ENCODE peak calls at places on chromosomes 3 and 15, in nine cellular contexts. X, B, K, A, N, P, D, Q and G are unnamed samples.

GRCh38 chr15:44713006-44713966 is 2.0 kb downstream of the B2M start:
- DNase-seq in N (no peak), D (peak; percentile 44), K (peak; percentile 61), Q (no peak), B (no peak), P (no peak), X (peak; percentile 43), A (no peak), G (no peak)

GRCh38 chr15:101128191-101128590 is 123.7 kb downstream of the CHSY1 start:
- DNase-seq in X (peak; percentile 99), K (peak; percentile 97), P (no peak), B (no peak), A (no peak), Q (no peak), D (no peak), N (no peak), G (no peak)

GRCh38 chr3:9153763-9154601 is 95.5 kb downstream of the SRGAP3 start:
- DNase-seq in Q (peak; percentile 50), D (no peak), K (peak; percentile 79), N (no peak), A (no peak), P (no peak), B (no peak), X (no peak), G (no peak)

GRCh38 chr3:71088019-71088711 is 495.4 kb downstream of the FOXP1 start:
- DNase-seq in A (no peak), Q (no peak), B (no peak), K (no peak), X (no peak), P (no peak), D (no peak), N (no peak), G (no peak)

GRCh38 chr3:55524565-55525244 is 37.6 kb upstream of the WNT5A start:
- DNase-seq in B (no peak), Q (no peak), N (no peak), P (no peak), A (no peak), K (peak; percentile 87), D (no peak), X (peak; percentile 58), G (no peak)

GRCh38 chr3:47163023-47163989 is 607 bp downstream of the SETD2 start:
- DNase-seq in A (peak; percentile 73), N (peak; percentile 48), Q (peak; percentile 30), P (peak; percentile 51), X (peak; percentile 27), D (peak; percentile 78), B (peak; percentile 64), K (peak; percentile 37), G (peak; percentile 65)

GRCh38 chr3:102006812-102007485 is 157.6 kb downstream of the NFKBIZ start:
- DNase-seq in A (no peak), P (no peak), B (no peak), Q (no peak), D (no peak), X (peak; percentile 96), K (peak; percentile 93), N (no peak), G (no peak)

GRCh38 chr15:32866486-32867312 is 148.9 kb downstream of the GREM1 start:
- DNase-seq in A (no peak), P (no peak), B (no peak), K (no peak), X (peak; percentile 50), D (no peak), N (no peak), Q (no peak), G (no peak)

GRCh38 chr15:40418126-40418525 is 12.5 kb downstream of the IVD start:
- DNase-seq in K (no peak), B (no peak), X (no peak), Q (no peak), D (no peak), N (no peak), A (no peak), P (no peak), G (no peak)

GRCh38 chr15:40416056-40416455 is 10.5 kb downstream of the IVD start:
- DNase-seq in B (no peak), X (no peak), Q (no peak), K (no peak), P (no peak), N (no peak), D (no peak), A (no peak), G (no peak)

GRCh38 chr15:40421246-40422157 is 15.9 kb downstream of the IVD start:
- DNase-seq in A (peak; percentile 87), D (peak; percentile 83), K (peak; percentile 65), B (peak; percentile 85), Q (peak; percentile 75), P (peak; percentile 78), X (peak; percentile 52), N (peak; percentile 82), G (peak; percentile 87)

GRCh38 chr15:40420793-40421192 is 15.2 kb downstream of the IVD start:
- DNase-seq in A (peak; percentile 72), D (no peak), X (no peak), N (peak; percentile 93), Q (no peak), P (peak; percentile 57), B (peak; percentile 84), K (no peak), G (no peak)

DNA sequence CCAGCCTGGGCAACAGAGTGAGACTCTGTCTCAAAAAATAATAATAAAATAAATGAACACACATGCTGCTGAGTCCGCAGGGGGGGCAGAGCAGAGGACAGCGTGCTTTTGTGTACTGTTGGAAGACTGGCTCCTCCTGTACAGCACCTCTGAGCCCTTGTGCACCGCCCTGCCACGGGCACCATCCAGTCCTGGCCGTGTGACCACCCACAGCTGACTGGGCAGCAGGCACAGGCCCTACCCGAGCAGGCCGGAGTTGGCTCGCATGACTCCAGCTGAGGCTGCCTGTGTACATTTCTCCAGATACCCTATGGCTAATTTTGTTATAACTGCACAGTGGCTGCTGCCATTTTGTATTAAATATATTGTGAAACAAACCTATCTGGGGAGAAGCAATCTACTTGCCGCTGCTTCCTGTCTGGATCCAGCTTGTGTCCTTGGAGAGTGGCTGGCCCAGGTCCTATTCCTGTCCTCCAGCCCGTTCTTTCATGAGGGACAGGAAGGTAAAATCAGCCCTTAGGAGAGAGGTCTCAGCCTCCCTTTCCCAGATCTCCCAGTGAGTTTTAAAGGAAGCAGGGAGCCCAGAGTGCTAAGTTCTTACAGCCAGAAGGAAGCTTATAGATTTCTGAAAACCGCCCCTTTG is 14.6 kb downstream of the IVD start:
- DNase-seq in K (no peak), A (peak; percentile 57), N (peak; percentile 63), B (peak; percentile 72), Q (no peak), X (no peak), D (no peak), P (no peak), G (no peak)
- TF ChIP-seq CTCF in K (no peak), A (no peak), N (no peak), B (no peak), Q (no peak), X (no peak), D (no peak), P (no peak), G (no peak)

GRCh38 chr3:159632847-159633246 is 355.8 kb upstream of the IL12A start:
- DNase-seq in Q (no peak), P (no peak), A (no peak), K (no peak), D (no peak), B (no peak), X (no peak), N (no peak), G (no peak)

GRCh38 chr3:159632124-159632523 is 356.5 kb upstream of the IL12A start:
- DNase-seq in N (no peak), K (no peak), Q (no peak), P (no peak), X (no peak), D (no peak), B (no peak), A (no peak), G (no peak)

GRCh38 chr3:159635047-159635641 is 353.5 kb upstream of the IL12A start:
- DNase-seq in P (peak; percentile 39), Q (no peak), B (peak; percentile 54), X (peak; percentile 72), A (no peak), K (peak; percentile 43), D (no peak), N (no peak), G (no peak)

GRCh38 chr3:159631226-159631625 is 357.4 kb upstream of the IL12A start:
- DNase-seq in D (no peak), A (no peak), N (no peak), B (no peak), P (no peak), X (no peak), Q (no peak), K (no peak), G (no peak)

DNA sequence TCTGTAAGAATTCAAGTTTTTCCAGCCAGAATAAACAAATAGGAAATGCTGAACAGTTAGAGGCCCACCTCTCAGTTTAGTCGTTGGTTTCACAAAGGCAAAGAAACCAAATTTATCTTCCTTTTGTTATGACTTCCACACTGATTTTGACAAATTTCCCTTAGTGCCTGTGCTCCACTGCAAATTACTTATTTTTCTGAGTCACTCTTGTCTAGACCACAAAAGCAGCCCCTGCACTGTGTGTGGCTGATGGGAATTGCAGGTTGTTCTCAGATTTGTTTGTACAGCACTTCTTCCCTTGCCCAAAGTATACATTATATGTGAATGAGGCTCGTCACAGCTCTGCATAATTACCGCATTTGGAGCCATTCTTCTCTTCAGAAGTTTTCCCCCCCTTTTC is 354.2 kb upstream of the IL12A start:
- DNase-seq in B (no peak), Q (no peak), P (no peak), A (no peak), N (no peak), D (no peak), X (peak; percentile 64), K (peak; percentile 36), G (no peak)
- TF ChIP-seq CTCF in B (no peak), Q (no peak), P (no peak), A (no peak), N (no peak), D (no peak), X (no peak), K (no peak), G (no peak)

DNA sequence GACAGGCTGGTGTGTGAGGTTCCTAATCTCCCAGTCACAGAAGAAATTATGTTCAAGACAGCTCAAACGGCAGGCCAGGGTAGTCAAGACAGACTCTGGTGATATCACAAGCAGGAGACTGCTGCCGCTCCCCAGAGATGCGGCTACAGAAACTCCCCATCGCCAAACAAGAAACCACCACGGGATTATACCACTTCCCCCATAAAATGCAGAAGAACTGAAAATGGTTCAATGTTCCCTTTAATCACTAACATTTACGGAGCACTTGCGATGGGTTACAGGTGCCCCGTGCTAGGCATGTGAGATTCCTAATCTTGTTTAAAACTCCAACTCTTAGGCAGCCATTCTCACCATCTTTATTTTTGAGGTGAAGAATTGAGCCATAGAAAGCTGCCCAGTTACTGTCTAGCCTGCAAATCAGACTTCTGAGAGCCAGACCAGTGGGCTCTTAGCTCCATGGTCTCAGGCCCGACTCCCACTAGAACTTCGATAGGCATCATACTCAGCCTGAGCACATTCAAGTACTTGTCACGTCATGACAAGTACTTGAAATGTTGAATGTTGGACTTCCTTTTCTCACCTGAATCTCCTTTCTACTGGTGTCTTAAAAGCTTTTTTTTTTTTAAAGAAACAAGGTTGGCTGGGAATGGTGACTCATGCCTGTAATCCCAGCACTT is 58.4 kb downstream of the TBC1D2B start:
- DNase-seq in D (peak; percentile 26), A (no peak), K (no peak), P (no peak), N (no peak), Q (no peak), X (no peak), B (peak; percentile 41), G (peak; percentile 55)
- TF ChIP-seq CTCF in D (no peak), A (no peak), K (no peak), P (no peak), N (no peak), Q (no peak), X (no peak), B (no peak), G (no peak)

GRCh38 chr15:38857814-38858213 is 293.2 kb upstream of the RASGRP1 start:
- DNase-seq in D (no peak), Q (no peak), K (no peak), N (no peak), B (no peak), X (no peak), A (no peak), P (no peak), G (no peak)

GRCh38 chr15:38854506-38854905 is 289.9 kb upstream of the RASGRP1 start:
- DNase-seq in X (no peak), B (no peak), K (no peak), D (no peak), A (no peak), P (no peak), Q (no peak), N (no peak), G (no peak)

GRCh38 chr15:38859574-38859973 is 295.0 kb upstream of the RASGRP1 start:
- DNase-seq in A (no peak), P (no peak), K (no peak), N (no peak), D (no peak), Q (no peak), B (no peak), X (no peak), G (no peak)

GRCh38 chr15:38853608-38854007 is 289.0 kb upstream of the RASGRP1 start:
- DNase-seq in D (peak; percentile 61), K (no peak), B (no peak), A (no peak), P (peak; percentile 34), X (peak; percentile 52), Q (no peak), N (no peak), G (peak; percentile 11)
- TF ChIP-seq CTCF in D (peak; percentile 63), K (peak; percentile 52), B (no peak), A (no peak), P (no peak), X (peak; percentile 43), Q (no peak), N (no peak), G (peak; percentile 44)